ENCODE peak calls at places on chromosomes 11 and 22, in five cellular contexts. I is neuronal stem cell, K is amygdala, F is EH, D is OCI-LY7. X is an unnamed sample.

GRCh38 chr22:50576806-50577696 is 1.2 kb downstream of the CPT1B start:
- DNase-seq in I (no peak), K (no peak), D (no peak), F (peak), X (no peak)

GRCh38 chr11:18765554-18765953 is 26.0 kb downstream of the PTPN5 start:
- DNase-seq in I (no peak), F (no peak), K (no peak), D (no peak), X (no peak)

GRCh38 chr11:69297926-69298777 is 4.2 kb downstream of the MYEOV start:
- DNase-seq in F (peak), D (peak), I (no peak), K (no peak), X (no peak)

GRCh38 chr11:35584321-35584720 is 33.9 kb upstream of the FJX1 start:
- DNase-seq in F (peak), D (no peak), K (no peak), I (no peak), X (no peak)

GRCh38 chr11:2310073-2310785 is 8.4 kb downstream of the TSPAN32 start:
- DNase-seq in I (no peak), F (no peak), D (no peak), K (no peak), X (no peak)

GRCh38 chr22:37932821-37933578 is 20.4 kb downstream of the C22orf23 start:
- DNase-seq in I (no peak), F (no peak), D (no peak), K (no peak), X (no peak)

GRCh38 chr11:76148207-76148606 is 58.1 kb downstream of the WNT11 start:
- DNase-seq in D (no peak), K (no peak), F (no peak), I (no peak), X (no peak)

GRCh38 chr11:70210051-70210501 is 7.0 kb downstream of the FADD start:
- DNase-seq in D (no peak), I (no peak), F (peak), K (no peak), X (no peak)

GRCh38 chr11:68992743-68993255 is 12.0 kb upstream of the MRGPRD start:
- DNase-seq in D (no peak), I (no peak), K (no peak), F (no peak), X (no peak)

GRCh38 chr11:84498016-84498415 is 1129.1 kb downstream of the DLG2 start:
- DNase-seq in K (no peak), F (peak), D (no peak), I (no peak), X (no peak)

GRCh38 chr22:36510966-36511881 is 4.4 kb upstream of the FOXRED2 start:
- DNase-seq in F (peak), K (peak), D (peak), I (no peak), X (no peak)

GRCh38 chr22:50282361-50283144 is 12.4 kb upstream of the MAPK11 start:
- DNase-seq in D (no peak), K (no peak), F (peak), I (no peak), X (no peak)

GRCh38 chr11:107176148-107177105 is 158.2 kb upstream of the GUCY1A2 start:
- DNase-seq in I (no peak), D (no peak), F (no peak), K (no peak), X (no peak)

GRCh38 chr11:12077535-12078280 is 32.7 kb upstream of the MICAL2 start:
- DNase-seq in I (no peak), F (peak), D (no peak), K (no peak), X (no peak)

GRCh38 chr22:38314992-38315800 is 2.0 kb downstream of the CSNK1E start:
- DNase-seq in F (peak), K (peak), D (peak), I (no peak), X (no peak)

GRCh38 chr11:34758262-34758661 is 137.4 kb downstream of the EHF start:
- DNase-seq in F (no peak), D (no peak), K (no peak), I (no peak), X (no peak)

GRCh38 chr11:71301858-71302533 is 49.6 kb upstream of the SHANK2 start:
- DNase-seq in I (no peak), D (no peak), F (no peak), K (no peak), X (no peak)

X was measured in iPS DF 6.9.